ENCODE peak calls at places on chromosomes 5 and 9, in five cellular contexts. N is GM12878, U is HepG2, K is K562, F is H1. T is an unnamed sample.

GRCh38 chr5:91020065-91020800 is 362.9 kb downstream of the ARRDC3 start:
- DNase-seq in N (no peak), F (no peak), K (no peak), U (no peak), T (no peak)

GRCh38 chr5:68730220-68731010 is 363.4 kb upstream of the SLC30A5 start:
- DNase-seq in F (no peak), U (no peak), K (peak; percentile 16), N (no peak), T (peak; percentile 62)

GRCh38 chr9:2180171-2180570 is 165.0 kb downstream of the SMARCA2 start:
- DNase-seq in N (no peak), K (no peak), U (no peak), F (no peak), T (no peak)

GRCh38 chr5:2329741-2330140 is 421.7 kb downstream of the IRX2 start:
- DNase-seq in U (no peak), N (no peak), K (no peak), F (no peak), T (no peak)

GRCh38 chr9:73006986-73007385 is 54.1 kb upstream of the ALDH1A1 start:
- DNase-seq in U (no peak), K (no peak), F (no peak), N (no peak), T (no peak)

GRCh38 chr5:35741126-35741711 is 115.5 kb upstream of the IL7R start:
- DNase-seq in F (no peak), U (peak; percentile 81), N (no peak), K (no peak), T (no peak)

GRCh38 chr5:178284095-178284675 is 51.6 kb upstream of the PHYKPL start:
- DNase-seq in K (peak; percentile 32), N (no peak), F (no peak), U (no peak), T (no peak)

GRCh38 chr5:147575598-147575997 is 65.7 kb upstream of the DPYSL3 start:
- DNase-seq in K (no peak), F (no peak), N (no peak), U (no peak), T (no peak)

GRCh38 chr9:107755267-107755666 is 265.7 kb upstream of the KLF4 start:
- DNase-seq in U (no peak), N (no peak), F (no peak), K (no peak), T (no peak)

GRCh38 chr5:180647941-180648500 is 1.4 kb downstream of the FLT4 start:
- DNase-seq in U (no peak), F (no peak), N (no peak), K (no peak), T (peak; percentile 17)

GRCh38 chr5:1282139-1282992 is 12.5 kb downstream of the TERT start:
- DNase-seq in F (no peak), K (no peak), U (no peak), N (no peak), T (no peak)

GRCh38 chr9:137534256-137535119 is 15.7 kb downstream of the PNPLA7 start:
- DNase-seq in F (no peak), U (peak; percentile 81), K (peak; percentile 69), N (no peak), T (peak; percentile 75)

GRCh38 chr5:141543053-141543452 is 54.2 kb downstream of the PCDHGC5 start:
- DNase-seq in K (no peak), U (no peak), N (no peak), F (no peak), T (no peak)

GRCh38 chr5:139116256-139116655 is 81.9 kb downstream of the SIL1 start:
- DNase-seq in K (no peak), F (no peak), N (no peak), U (no peak), T (no peak)

GRCh38 chr5:66876266-66876807 is 280.1 kb downstream of the MAST4 start:
- DNase-seq in N (no peak), F (no peak), K (no peak), U (no peak), T (no peak)

GRCh38 chr5:172115541-172115982 is 72.5 kb downstream of the STK10 start:
- DNase-seq in K (no peak), F (no peak), U (no peak), N (no peak), T (peak; percentile 64)

GRCh38 chr5:83265318-83265717 is 188.0 kb downstream of the XRCC4 start:
- DNase-seq in N (no peak), U (peak; percentile 33), F (no peak), K (no peak), T (peak; percentile 14)

GRCh38 chr9:134427153-134427782 is 101.0 kb downstream of the RXRA start:
- DNase-seq in F (no peak), K (no peak), N (no peak), U (no peak), T (no peak)

GRCh38 chr9:118618744-118619299 is 750.4 kb downstream of the BRINP1 start:
- DNase-seq in K (no peak), F (no peak), U (no peak), N (no peak), T (no peak)

GRCh38 chr9:92605224-92605623 is 64.7 kb downstream of the IPPK start:
- DNase-seq in K (no peak), N (no peak), F (no peak), U (no peak), T (no peak)

GRCh38 chr9:73026375-73026774 is 73.5 kb upstream of the ALDH1A1 start:
- DNase-seq in N (no peak), F (no peak), K (no peak), U (no peak), T (no peak)

GRCh38 chr9:23683476-23684095 is 142.5 kb downstream of the ELAVL2 start:
- DNase-seq in U (no peak), N (no peak), K (no peak), F (no peak), T (no peak)

GRCh38 chr9:99736291-99736690 is 85.4 kb upstream of the NR4A3 start:
- DNase-seq in U (no peak), K (no peak), F (no peak), N (no peak), T (no peak)

GRCh38 chr9:16348531-16348930 is 521.9 kb downstream of the BNC2 start:
- DNase-seq in F (no peak), N (no peak), K (no peak), U (no peak), T (no peak)

GRCh38 chr5:505946-506555 is 18.2 kb downstream of the SLC9A3 start:
- DNase-seq in U (no peak), N (no peak), F (no peak), K (no peak), T (no peak)

GRCh38 chr5:151212361-151212899 is 11.5 kb downstream of the CCDC69 start:
- DNase-seq in N (peak; percentile 56), F (no peak), U (no peak), K (no peak), T (no peak)
- H3K4me3 ChIP-seq in N (peak overlapping the region; percentile 74), F (no peak overlapping the region), U (no peak overlapping the region), K (no peak overlapping the region), T (no peak overlapping the region)

DNA sequence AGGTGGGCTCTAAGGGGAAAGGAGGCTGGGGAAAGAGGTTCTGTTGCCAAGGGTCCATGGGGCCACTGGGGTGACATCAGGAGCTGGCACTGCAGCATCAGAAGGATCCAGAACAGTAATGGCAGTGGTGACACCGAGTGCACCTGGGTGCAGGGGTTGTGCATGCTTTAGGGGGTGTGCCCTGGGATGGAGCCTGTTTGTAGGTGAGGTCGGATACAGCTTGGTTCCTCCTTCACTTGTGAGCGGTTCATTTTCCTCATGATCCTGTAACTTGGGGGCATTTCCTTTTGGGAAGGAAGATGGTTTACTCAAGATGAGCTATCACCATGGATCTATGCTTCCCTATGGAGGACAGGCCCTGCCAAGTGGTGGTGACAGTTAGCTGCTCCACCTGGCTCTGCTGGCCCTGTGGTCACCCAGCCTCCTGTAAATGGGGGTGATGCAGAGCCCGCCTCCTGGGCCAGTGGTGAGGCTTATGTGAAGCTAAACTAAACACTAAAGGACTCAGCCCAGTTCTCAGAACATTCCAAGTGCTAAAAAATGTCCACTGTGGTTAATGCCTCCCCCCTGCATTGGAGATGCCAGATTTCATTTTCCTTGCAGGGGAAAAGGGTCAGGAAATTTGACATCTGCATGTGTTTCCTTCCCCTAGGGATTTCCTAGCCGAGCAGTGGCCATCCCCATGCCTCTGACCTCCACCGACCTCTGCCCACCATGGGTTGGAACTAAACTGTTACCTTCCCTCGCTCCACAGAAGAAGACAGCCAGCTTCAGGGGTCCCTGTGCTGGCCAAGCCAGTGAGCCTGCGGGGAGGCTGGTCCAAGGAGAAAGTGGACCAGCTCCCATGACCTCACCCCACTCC is 13.3 kb downstream of the CD74 start:
- DNase-seq in N (no peak), F (no peak), K (no peak), U (no peak), T (no peak)
- TF ChIP-seq JUND in N (no peak), F (no peak), K (no peak), U (no peak), T (no peak)

DNA sequence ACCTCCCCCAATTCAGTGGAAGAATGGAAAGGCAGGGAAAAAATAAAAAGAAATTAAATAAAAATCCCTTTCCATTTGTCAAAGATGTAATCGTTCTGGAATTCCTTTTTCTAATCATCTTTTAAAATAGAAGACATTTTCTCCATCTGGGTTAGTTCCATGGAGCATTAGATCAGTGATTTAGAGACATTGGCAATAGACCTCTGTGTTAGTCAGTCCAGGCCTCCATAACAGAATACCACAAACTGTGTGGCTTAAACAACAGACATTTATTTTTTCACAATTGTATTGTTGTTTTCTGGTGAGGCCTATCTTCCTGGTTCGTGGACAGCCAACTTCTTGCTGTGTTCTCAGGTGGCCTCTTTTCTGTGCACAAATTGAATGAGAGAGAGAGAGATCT is 516.7 kb upstream of the DAB2 start:
- DNase-seq in U (no peak), N (no peak), K (no peak), F (no peak), T (no peak)
- TF ChIP-seq GABPA in U (no peak), N (no peak), K (no peak), F (no peak), T (no peak)

GRCh38 chr5:74198156-74198555 is 442.4 kb downstream of the ENC1 start:
- DNase-seq in K (no peak), F (no peak), U (no peak), N (no peak), T (no peak)

GRCh38 chr5:74200560-74200959 is 440.0 kb downstream of the ENC1 start:
- DNase-seq in F (no peak), K (no peak), N (no peak), U (no peak), T (no peak)

GRCh38 chr5:74199005-74199404 is 441.5 kb downstream of the ENC1 start:
- DNase-seq in K (no peak), U (no peak), F (no peak), N (no peak), T (no peak)

GRCh38 chr5:74199436-74200210 is 440.9 kb downstream of the ENC1 start:
- DNase-seq in K (no peak), U (no peak), F (no peak), N (no peak), T (no peak)

DNA sequence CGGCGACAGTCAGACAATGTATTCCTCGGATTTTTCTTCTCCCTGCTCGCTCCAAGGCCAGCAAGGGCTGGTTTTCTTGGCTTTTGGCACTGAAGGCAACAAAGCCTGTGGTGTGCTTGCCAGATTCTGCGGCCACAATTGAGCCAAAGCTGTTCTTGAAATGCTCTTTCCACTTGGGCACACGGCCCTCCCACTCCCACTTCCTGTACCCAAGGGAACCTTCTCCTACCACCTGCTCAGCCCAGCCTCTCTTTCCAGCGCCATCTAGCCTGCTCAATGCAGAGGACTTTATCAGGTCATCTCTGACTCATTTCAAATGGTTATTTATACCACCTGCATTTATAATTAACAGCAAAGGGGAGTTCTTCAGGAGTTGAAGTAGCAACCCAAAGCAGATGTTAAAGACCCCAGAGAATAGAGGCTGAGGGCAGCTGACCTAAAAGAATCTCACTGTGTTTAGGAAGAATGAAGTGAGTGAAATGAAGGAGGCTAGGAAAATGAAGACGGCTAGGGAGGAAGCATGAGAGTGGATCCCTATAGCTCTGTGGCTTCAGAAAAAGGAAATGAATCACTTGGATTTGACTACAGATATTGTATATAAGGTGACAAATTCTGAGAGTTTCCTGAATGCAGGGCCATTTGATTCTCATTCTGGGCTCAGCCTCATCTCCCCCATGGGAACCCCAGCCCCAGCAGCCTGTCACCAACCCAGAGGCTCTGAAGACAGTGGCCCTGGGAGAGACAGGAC is 439.0 kb downstream of the ENC1 start:
- DNase-seq in U (no peak), N (peak; percentile 63), F (no peak), K (no peak), T (no peak)
- H3K4me3 ChIP-seq in U (no peak overlapping the region), N (no peak overlapping the region), F (no peak overlapping the region), K (no peak overlapping the region), T (no peak overlapping the region)

T was measured in SK-N-SH.